ENCODE peak calls at places on chromosomes 12 and 14, in six cellular contexts. S, M, H, B, R and T are unnamed samples. For H3K4me1, the result is how much of the 10 kb centered on the place peaks cover.

GRCh38 chr14:95240859-95241813 is 78.6 kb downstream of the CLMN start:
- DNase-seq in R (no peak), S (no peak), H (no peak), M (no peak), B (no peak), T (no peak)

GRCh38 chr14:26522985-26523384 is 74.8 kb downstream of the NOVA1 start:
- DNase-seq in S (no peak), H (no peak), B (no peak), R (peak), M (no peak), T (no peak)

GRCh38 chr12:93245543-93245942 is 132.2 kb upstream of the NUDT4 start:
- DNase-seq in H (no peak), M (no peak), B (peak), R (no peak), S (no peak), T (peak)

GRCh38 chr12:82904219-82904795 is 217.6 kb downstream of the TMTC2 start:
- DNase-seq in R (peak), M (no peak), S (no peak), B (no peak), H (no peak), T (no peak)

GRCh38 chr12:24945822-24946221 is 3.1 kb downstream of the BCAT1 start:
- DNase-seq in R (no peak), M (no peak), H (no peak), B (no peak), S (no peak), T (no peak)

GRCh38 chr12:8866429-8866828 is 44.0 kb downstream of the A2ML1 start:
- DNase-seq in S (no peak), H (no peak), B (no peak), R (no peak), M (no peak), T (no peak)

GRCh38 chr12:22527999-22528398 is 16.3 kb downstream of the C2CD5 start:
- DNase-seq in B (no peak), M (no peak), H (no peak), S (no peak), R (peak), T (no peak)

GRCh38 chr12:107478881-107479280 is 206.7 kb upstream of the PWP1 start:
- DNase-seq in S (no peak), M (no peak), B (no peak), R (peak), H (no peak), T (no peak)

GRCh38 chr12:22043943-22044342 is 2.1 kb upstream of the CMAS start:
- DNase-seq in M (no peak), S (no peak), B (no peak), R (no peak), H (no peak), T (no peak)

GRCh38 chr14:85535316-85535715 is 5.4 kb downstream of the FLRT2 start:
- DNase-seq in B (no peak), R (no peak), S (no peak), M (no peak), H (no peak), T (no peak)

GRCh38 chr12:5012337-5012736 is 31.3 kb upstream of the KCNA5 start:
- DNase-seq in S (no peak), M (no peak), B (no peak), H (peak), R (no peak), T (no peak)

GRCh38 chr12:12592930-12593329 is 18.7 kb upstream of the CREBL2 start:
- DNase-seq in M (no peak), B (no peak), S (peak), H (no peak), R (peak), T (no peak)

GRCh38 chr12:62434504-62435336 is 31.9 kb upstream of the MON2 start:
- DNase-seq in H (no peak), R (no peak), B (no peak), M (no peak), S (no peak), T (no peak)

GRCh38 chr12:54141534-54142475 is 47.0 kb downstream of the SMUG1 start:
- DNase-seq in R (peak), M (no peak), S (no peak), H (no peak), B (no peak), T (no peak)

GRCh38 chr14:35331605-35332516 is 39.7 kb downstream of the PSMA6 start:
- DNase-seq in S (no peak), R (peak), M (peak), H (no peak), B (no peak), T (no peak)

GRCh38 chr14:59630281-59630963 is 53.8 kb upstream of the CCDC175 start:
- DNase-seq in M (no peak), S (no peak), H (no peak), R (peak), B (no peak), T (no peak)

GRCh38 chr12:29711381-29711780 is 72.4 kb downstream of the TMTC1 start:
- DNase-seq in H (no peak), R (no peak), B (no peak), S (no peak), M (no peak), T (no peak)

GRCh38 chr12:6084969-6085450 is 39.5 kb downstream of the VWF start:
- DNase-seq in B (no peak), M (no peak), R (no peak), H (no peak), S (no peak), T (no peak)

GRCh38 chr14:75832621-75833297 is 149.0 kb downstream of the TGFB3 start:
- DNase-seq in H (no peak), R (peak), B (no peak), S (no peak), M (peak), T (no peak)

GRCh38 chr14:51491776-51492175 is 159.9 kb upstream of the FRMD6 start:
- DNase-seq in B (no peak), M (no peak), R (no peak), H (no peak), S (no peak), T (no peak)

GRCh38 chr14:105086833-105087307 is 21.6 kb upstream of the GPR132 start:
- DNase-seq in H (peak), M (peak), R (peak), B (peak), S (peak), T (peak)

GRCh38 chr12:53184828-53185227 is 4.1 kb upstream of the CSAD start:
- DNase-seq in R (no peak), B (no peak), H (no peak), M (no peak), S (no peak), T (no peak)

GRCh38 chr12:112130461-112130998 is 5.2 kb downstream of the TRAFD1 start:
- DNase-seq in B (no peak), R (no peak), S (no peak), M (no peak), H (no peak), T (peak)

GRCh38 chr14:78606111-78606510 is 435.9 kb downstream of the NRXN3 start:
- DNase-seq in R (peak), S (no peak), B (no peak), M (no peak), H (no peak), T (no peak)

GRCh38 chr14:51319181-51319597 is 79.1 kb downstream of the TMX1 start:
- DNase-seq in H (no peak), B (no peak), R (peak), S (no peak), M (no peak), T (no peak)

GRCh38 chr12:58847876-58848600 is 72.3 kb downstream of the LRIG3 start:
- DNase-seq in H (no peak), M (no peak), B (no peak), R (peak), S (no peak), T (no peak)

GRCh38 chr14:54424479-54424901 is 16.7 kb downstream of the CNIH1 start:
- DNase-seq in R (no peak), B (no peak), M (no peak), S (no peak), H (no peak), T (no peak)

GRCh38 chr12:106205208-106206069 is 42.4 kb downstream of the CKAP4 start:
- DNase-seq in R (no peak), S (no peak), B (no peak), M (peak), H (peak), T (no peak)

GRCh38 chr14:102991376-102991775 is 66.0 kb downstream of the CDC42BPB start:
- DNase-seq in R (no peak), B (no peak), M (no peak), H (no peak), S (no peak), T (no peak)

GRCh38 chr14:76053576-76054369 is 68.2 kb downstream of the IFT43 start:
- DNase-seq in B (no peak), H (no peak), S (no peak), R (no peak), M (no peak), T (no peak)

GRCh38 chr14:64695071-64695470 is 9.2 kb upstream of the PLEKHG3 start:
- DNase-seq in B (no peak), H (no peak), M (no peak), S (no peak), R (no peak), T (no peak)

GRCh38 chr12:66014818-66015217 is 115.7 kb downstream of the LLPH start:
- DNase-seq in B (no peak), M (no peak), S (no peak), R (peak), H (no peak), T (no peak)

GRCh38 chr12:6548556-6549378 is 7.1 kb downstream of the IFFO1 start:
- DNase-seq in R (peak), H (peak), S (no peak), B (no peak), M (no peak), T (no peak)

GRCh38 chr12:103798586-103798985 is 42.4 kb downstream of the NT5DC3 start:
- DNase-seq in R (no peak), S (no peak), M (no peak), B (no peak), H (no peak), T (no peak)

GRCh38 chr14:67586302-67586701 is 13.8 kb downstream of the PIGH start:
- DNase-seq in H (no peak), B (no peak), S (no peak), R (no peak), M (no peak), T (no peak)

GRCh38 chr12:4621511-4621910 is 27.3 kb downstream of the AKAP3 start:
- DNase-seq in M (no peak), H (no peak), B (no peak), S (no peak), R (no peak), T (no peak)

GRCh38 chr14:22842211-22843122 is 6.1 kb downstream of the MMP14 start:
- DNase-seq in H (no peak), S (no peak), R (no peak), B (no peak), M (no peak), T (no peak)

GRCh38 chr14:22841769-22842168 is 5.4 kb downstream of the MMP14 start:
- DNase-seq in M (no peak), B (no peak), R (no peak), H (no peak), S (no peak), T (no peak)

GRCh38 chr14:22844221-22845102 is 8.1 kb downstream of the MMP14 start:
- DNase-seq in H (no peak), R (no peak), B (no peak), M (no peak), S (no peak), T (no peak)

GRCh38 chr14:22845103-22845394 is 8.7 kb downstream of the MMP14 start:
- DNase-seq in H (no peak), R (no peak), S (no peak), B (no peak), M (no peak), T (no peak)

GRCh38 chr14:22843123-22843925 is 6.9 kb downstream of the MMP14 start:
- DNase-seq in B (no peak), M (no peak), S (no peak), R (no peak), H (no peak), T (no peak)
- H3K4me1 ChIP-seq in B (under half), M (under half), S (under half), R (under half), H (under half), T (under half)

DNA sequence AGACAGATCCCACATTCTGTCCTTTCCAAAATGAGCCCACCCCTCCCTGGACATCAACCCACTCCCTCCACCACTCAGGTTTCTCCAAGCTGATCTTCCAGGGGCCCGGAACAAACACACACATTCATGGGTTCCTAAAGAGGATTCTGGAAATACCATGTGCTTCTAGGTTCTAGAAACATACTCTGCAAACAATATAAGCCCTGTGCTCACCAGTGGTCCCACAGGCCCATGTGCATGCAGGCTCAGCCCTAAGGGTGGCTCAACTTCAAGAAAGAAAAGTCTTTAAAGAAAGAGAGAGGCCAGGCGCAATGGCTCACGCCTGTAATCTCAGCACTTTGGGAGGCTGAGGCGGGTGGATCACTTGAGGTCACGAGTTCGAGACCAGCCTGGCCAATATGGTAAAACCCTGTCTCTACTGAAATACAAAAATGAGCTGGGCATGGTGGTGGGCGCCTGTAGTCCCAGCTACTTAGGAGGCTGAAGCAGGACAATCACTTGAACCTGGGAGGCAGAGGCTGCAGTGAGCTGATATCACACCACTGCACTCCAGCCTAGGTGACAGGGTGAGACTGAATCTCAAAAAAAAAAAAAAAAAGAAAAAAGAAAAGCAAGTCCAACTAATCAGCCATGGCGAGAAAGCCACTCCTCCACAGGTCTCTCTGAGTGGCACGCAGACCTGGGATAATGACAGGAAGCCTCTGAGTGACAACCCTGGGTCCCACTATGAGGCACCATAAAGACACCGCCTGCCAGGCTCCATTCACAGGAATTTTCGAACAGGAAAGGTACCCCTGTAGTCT is 59.5 kb upstream of the PNMA1 start:
- DNase-seq in R (no peak), B (no peak), M (no peak), H (no peak), S (no peak), T (no peak)
- H3K4me1 ChIP-seq in R (under half), B (half or more), M (half or more), H (half or more), S (under half), T (half or more)

GRCh38 chr14:92601131-92601710 is 87.6 kb downstream of the RIN3 start:
- DNase-seq in H (no peak), B (no peak), R (no peak), S (no peak), M (no peak), T (no peak)
- H3K4me1 ChIP-seq in H (under half), B (under half), R (under half), S (under half), M (under half), T (under half)

GRCh38 chr14:73739899-73740685 is 25.9 kb upstream of the PNMA1 start:
- DNase-seq in S (no peak), H (no peak), B (no peak), R (no peak), M (no peak), T (no peak)

GRCh38 chr14:73740921-73741326 is 26.7 kb upstream of the PNMA1 start:
- DNase-seq in R (no peak), S (no peak), B (no peak), M (peak), H (peak), T (no peak)

GRCh38 chr14:73742520-73743238 is 28.5 kb upstream of the PNMA1 start:
- DNase-seq in R (no peak), B (no peak), H (no peak), S (no peak), M (no peak), T (no peak)

GRCh38 chr14:73741876-73742519 is 27.8 kb upstream of the PNMA1 start:
- DNase-seq in H (no peak), B (no peak), S (no peak), M (no peak), R (no peak), T (no peak)

DNA sequence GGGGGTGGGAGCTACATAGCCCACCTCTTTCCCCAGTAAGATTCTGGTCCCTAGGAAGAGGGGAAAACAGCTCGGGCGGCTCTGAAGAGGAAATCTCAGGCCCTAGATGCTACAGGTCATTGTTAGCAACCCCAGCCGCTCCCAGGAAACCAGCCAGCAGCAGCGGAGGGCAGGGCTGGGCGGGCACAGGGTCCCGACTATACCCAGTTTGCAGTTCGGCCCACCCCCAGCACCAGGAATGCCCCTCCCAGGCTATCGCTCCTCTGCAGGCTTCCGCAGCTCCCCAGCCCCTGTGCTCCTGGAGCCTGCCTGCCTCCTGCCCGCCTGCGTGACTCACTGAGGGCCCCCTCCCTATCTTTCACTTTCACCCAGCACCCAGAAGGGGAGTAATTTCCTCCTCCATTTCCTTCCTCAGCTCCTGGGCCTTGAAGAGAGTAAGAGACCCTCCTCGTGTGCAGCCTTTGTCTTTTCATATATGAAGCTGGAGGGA is 27.2 kb upstream of the PNMA1 start:
- DNase-seq in R (peak), H (peak), M (no peak), B (no peak), S (no peak), T (peak)
- H3K4me1 ChIP-seq in R (half or more), H (half or more), M (half or more), B (half or more), S (half or more), T (half or more)

DNA sequence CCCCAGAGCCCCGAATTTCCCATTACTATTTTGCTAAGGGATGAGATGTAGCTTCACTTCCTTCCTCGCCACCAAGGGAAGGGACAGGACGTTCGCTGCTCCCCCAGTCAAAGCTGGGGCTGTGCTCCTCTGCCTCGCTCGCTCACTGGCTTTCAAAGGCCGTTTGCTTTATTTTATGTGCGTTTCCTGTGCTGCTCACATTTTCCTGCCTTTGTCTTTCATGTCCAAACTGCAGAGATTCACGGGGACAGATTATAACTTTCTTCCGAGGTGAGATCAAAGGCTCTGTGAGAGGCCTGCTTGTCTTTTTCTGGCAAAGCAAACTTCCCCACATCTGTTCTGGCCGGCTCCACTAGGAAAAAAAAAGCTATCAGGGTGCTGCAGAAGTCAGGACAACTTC is 76.0 kb upstream of the FZD10 start:
- DNase-seq in H (no peak), R (no peak), S (no peak), M (no peak), B (no peak), T (no peak)
- H3K4me1 ChIP-seq in H (under half), R (under half), S (under half), M (under half), B (under half), T (under half)

GRCh38 chr12:122102331-122102730 is 23.8 kb downstream of the MLXIP start:
- DNase-seq in R (no peak), B (no peak), S (no peak), H (no peak), M (no peak), T (no peak)
- H3K4me1 ChIP-seq in R (under half), B (half or more), S (half or more), H (half or more), M (half or more), T (under half)

GRCh38 chr12:121130866-121131373 is 1.8 kb upstream of the P2RX7 start:
- DNase-seq in B (no peak), S (no peak), M (no peak), R (no peak), H (no peak), T (no peak)
- H3K4me1 ChIP-seq in B (half or more), S (under half), M (under half), R (under half), H (under half), T (under half)

DNA sequence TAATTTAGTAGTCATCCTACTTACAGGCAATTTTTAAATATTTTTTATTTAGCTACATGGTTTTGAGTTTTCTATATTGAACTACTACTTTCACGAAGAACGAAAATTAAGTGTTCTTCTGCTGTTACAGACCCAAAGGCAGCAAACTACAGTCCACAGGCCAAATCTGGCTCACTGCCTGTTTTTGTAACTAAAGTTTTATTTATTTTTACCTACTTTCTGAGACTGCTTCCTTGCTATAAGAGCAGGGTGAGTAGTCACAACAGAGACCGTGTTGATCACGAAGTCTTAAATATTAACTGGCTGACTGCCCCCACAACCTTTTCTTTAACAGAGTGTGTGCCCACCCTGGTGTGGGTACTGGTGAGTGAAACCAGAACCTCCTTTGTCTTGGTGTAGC is 11.6 kb downstream of the RBM19 start:
- DNase-seq in R (no peak), S (no peak), B (no peak), M (no peak), H (no peak), T (no peak)
- H3K4me1 ChIP-seq in R (under half), S (under half), B (under half), M (under half), H (under half), T (under half)

GRCh38 chr12:98371419-98371818 is 144.0 kb upstream of the TMPO start:
- DNase-seq in R (peak), H (no peak), B (no peak), M (no peak), S (no peak), T (no peak)

GRCh38 chr12:98372340-98373018 is 142.9 kb upstream of the TMPO start:
- DNase-seq in R (no peak), H (no peak), B (no peak), S (no peak), M (no peak), T (no peak)

GRCh38 chr12:98370976-98371375 is 144.4 kb upstream of the TMPO start:
- DNase-seq in H (no peak), M (no peak), S (no peak), R (peak), B (no peak), T (no peak)

GRCh38 chr12:98373982-98374381 is 141.4 kb upstream of the TMPO start:
- DNase-seq in R (no peak), H (no peak), B (no peak), S (no peak), M (no peak), T (no peak)

GRCh38 chr12:98373019-98373554 is 142.3 kb upstream of the TMPO start:
- DNase-seq in B (no peak), S (peak), M (no peak), R (peak), H (no peak), T (no peak)
- H3K4me1 ChIP-seq in B (under half), S (under half), M (under half), R (under half), H (under half), T (under half)